ENCODE peak calls at places on chromosome 11, in five cellular contexts. F is T-helper 2 cell, N is HTR-8/SVneo, Z is mammary epithelial cell, J is nucleus accumbens. P is an unnamed sample.

GRCh38 chr11:87445002-87445401 is 407.3 kb downstream of the TMEM135 start:
- DNase-seq in F (no peak), N (no peak), Z (no peak), J (no peak), P (no peak)

GRCh38 chr11:45400594-45400993 is 114.5 kb upstream of the SYT13 start:
- DNase-seq in F (no peak), N (peak), Z (no peak), J (no peak), P (no peak)

GRCh38 chr11:120105576-120105975 is 32.3 kb downstream of the TRIM29 start:
- DNase-seq in F (no peak), N (no peak), Z (no peak), J (no peak), P (no peak)

GRCh38 chr11:129743029-129743846 is 72.4 kb upstream of the TMEM45B start:
- DNase-seq in F (no peak), N (no peak), Z (no peak), J (no peak), P (peak)

GRCh38 chr11:59413646-59414045 is 12.6 kb downstream of the OR5A2 start:
- DNase-seq in F (no peak), N (no peak), Z (no peak), J (no peak), P (no peak)

GRCh38 chr11:17775507-17776212 is 41.1 kb downstream of the KCNC1 start:
- DNase-seq in F (no peak), N (no peak), Z (no peak), J (no peak), P (peak)

GRCh38 chr11:67384851-67385366 is 6.9 kb upstream of the RAD9A start:
- DNase-seq in F (no peak), N (no peak), Z (peak), J (peak), P (no peak)

GRCh38 chr11:76151561-76152085 is 54.7 kb downstream of the WNT11 start:
- DNase-seq in F (no peak), N (no peak), Z (no peak), J (no peak), P (peak)

GRCh38 chr11:68303982-68304780 is 8.2 kb upstream of the LRP5 start:
- DNase-seq in F (no peak), N (no peak), Z (no peak), J (no peak), P (peak)

GRCh38 chr11:78406568-78407196 is 10.9 kb downstream of the GAB2 start:
- DNase-seq in F (no peak), N (no peak), Z (peak), J (no peak), P (no peak)

GRCh38 chr11:17076517-17077239 is 789 bp downstream of the RPS13 start:
- DNase-seq in F (no peak), N (no peak), Z (no peak), J (no peak), P (no peak)

GRCh38 chr11:73290536-73290935 is 17.5 kb upstream of the ARHGEF17 start:
- DNase-seq in F (no peak), N (no peak), Z (no peak), J (no peak), P (no peak)

GRCh38 chr11:14183973-14184372 is 175.0 kb downstream of the RRAS2 start:
- DNase-seq in F (no peak), N (no peak), Z (no peak), J (no peak), P (no peak)

GRCh38 chr11:46427364-46427763 is 35.8 kb upstream of the CHRM4 start:
- DNase-seq in F (no peak), N (no peak), Z (no peak), J (peak), P (no peak)

GRCh38 chr11:61983419-61983818 is 16.0 kb upstream of the FTH1 start:
- DNase-seq in F (no peak), N (no peak), Z (no peak), J (no peak), P (no peak)

GRCh38 chr11:19605500-19606371 is 106.9 kb upstream of the NAV2 start:
- DNase-seq in F (no peak), N (no peak), Z (no peak), J (no peak), P (no peak)

GRCh38 chr11:118003021-118003423 is 16.8 kb downstream of the IL10RA start:
- DNase-seq in F (no peak), N (no peak), Z (no peak), J (no peak), P (no peak)

GRCh38 chr11:100003985-100004384 is 683.1 kb upstream of the ARHGAP42 start:
- DNase-seq in F (no peak), N (no peak), Z (no peak), J (no peak), P (no peak)

GRCh38 chr11:34068098-34068497 is 16.6 kb downstream of the CAPRIN1 start:
- DNase-seq in F (no peak), N (no peak), Z (peak), J (no peak), P (no peak)

GRCh38 chr11:132278801-132279574 is 908.6 kb downstream of the NTM start:
- DNase-seq in F (no peak), N (no peak), Z (peak), J (no peak), P (no peak)

GRCh38 chr11:64180871-64181270 is 5.1 kb upstream of the STIP1 start:
- DNase-seq in F (no peak), N (no peak), Z (no peak), J (no peak), P (no peak)

GRCh38 chr11:68965901-68966868 is 14.6 kb downstream of the MRGPRD start:
- DNase-seq in F (no peak), N (no peak), Z (no peak), J (no peak), P (peak)

GRCh38 chr11:103696130-103696529 is 340.3 kb upstream of the DDI1 start:
- DNase-seq in F (no peak), N (no peak), Z (no peak), J (no peak), P (no peak)

GRCh38 chr11:7098235-7098832 is 9.5 kb downstream of the RBMXL2 start:
- DNase-seq in F (no peak), N (peak), Z (peak), J (no peak), P (no peak)

GRCh38 chr11:12989428-12990242 is 19.5 kb upstream of the RASSF10 start:
- DNase-seq in F (no peak), N (no peak), Z (peak), J (no peak), P (no peak)

GRCh38 chr11:65522640-65523322 is 2.1 kb upstream of the SCYL1 start:
- DNase-seq in F (no peak), N (no peak), Z (no peak), J (peak), P (peak)

GRCh38 chr11:103326070-103326794 is 217.0 kb downstream of the DYNC2H1 start:
- DNase-seq in F (no peak), N (peak), Z (peak), J (no peak), P (peak)

GRCh38 chr11:122743949-122744876 is 88.7 kb downstream of the UBASH3B start:
- DNase-seq in F (peak), N (no peak), Z (no peak), J (no peak), P (no peak)

GRCh38 chr11:68025047-68025446 is 5.4 kb upstream of the NDUFS8 start:
- DNase-seq in F (no peak), N (no peak), Z (no peak), J (no peak), P (no peak)

GRCh38 chr11:61198391-61198790 is 4.9 kb upstream of the PGA3 start:
- DNase-seq in F (no peak), N (no peak), Z (no peak), J (no peak), P (no peak)

GRCh38 chr11:27611946-27612455 is 88.3 kb downstream of the BDNF start:
- DNase-seq in F (no peak), N (no peak), Z (no peak), J (no peak), P (no peak)

GRCh38 chr11:2531987-2532703 is 87.3 kb downstream of the KCNQ1 start:
- DNase-seq in F (peak), N (no peak), Z (no peak), J (no peak), P (peak)

GRCh38 chr11:114134870-114135269 is 75.4 kb downstream of the ZBTB16 start:
- DNase-seq in F (no peak), N (no peak), Z (peak), J (no peak), P (no peak)

GRCh38 chr11:29432719-29433325 is 584.0 kb downstream of the KCNA4 start:
- DNase-seq in F (no peak), N (peak), Z (peak), J (no peak), P (no peak)

GRCh38 chr11:9170450-9170849 is 79.1 kb upstream of the SCUBE2 start:
- DNase-seq in F (no peak), N (no peak), Z (no peak), J (no peak), P (no peak)

GRCh38 chr11:111982019-111982464 is 43.2 kb upstream of the DLAT start:
- DNase-seq in F (peak), N (no peak), Z (peak), J (peak), P (no peak)

P was measured in posterior vena cava.